ENCODE peak calls at places on chromosomes 4 and X, in four cellular contexts. W, A, Z and D are unnamed samples.

GRCh38 chrX:45714864-45715263 is 514.2 kb upstream of the DIPK2B start:
- DNase-seq in A (no peak), Z (no peak), W (no peak), D (no peak)

GRCh38 chr4:53854991-53855885 is 209.2 kb downstream of the CHIC2 start:
- DNase-seq in W (no peak), A (no peak), Z (no peak), D (no peak)

GRCh38 chr4:6404611-6405416 is 67.6 kb downstream of the PPP2R2C start:
- DNase-seq in Z (no peak), W (no peak), A (no peak), D (no peak)

GRCh38 chrX:19179389-19179788 is 57.1 kb upstream of the ADGRG2 start:
- DNase-seq in Z (no peak), W (no peak), A (no peak), D (no peak)

GRCh38 chrX:124406294-124407013 is 60.1 kb downstream of the SH2D1A start:
- DNase-seq in A (peak; percentile 65), W (peak; percentile 18), Z (peak; percentile 69), D (peak; percentile 87)

GRCh38 chr4:125891597-125892258 is 577.0 kb downstream of the FAT4 start:
- DNase-seq in A (no peak), Z (no peak), W (no peak), D (no peak)

GRCh38 chr4:6324999-6325790 is 55.5 kb downstream of the WFS1 start:
- DNase-seq in W (no peak), A (peak; percentile 44), Z (no peak), D (no peak)

GRCh38 chr4:73430188-73430587 is 5.8 kb upstream of the AFP start:
- DNase-seq in A (no peak), Z (no peak), W (no peak), D (no peak)

GRCh38 chr4:98327694-98328093 is 66.5 kb downstream of the RAP1GDS1 start:
- DNase-seq in A (no peak), Z (no peak), W (no peak), D (no peak)

GRCh38 chr4:836781-837301 is 10.9 kb upstream of the CPLX1 start:
- DNase-seq in A (no peak), W (no peak), Z (no peak), D (no peak)

GRCh38 chrX:70293621-70294020 is 3.7 kb downstream of the KIF4A start:
- DNase-seq in Z (no peak), A (no peak), W (no peak), D (no peak)

GRCh38 chr4:138291431-138291830 is 49.3 kb upstream of the SLC7A11 start:
- DNase-seq in Z (no peak), A (no peak), W (no peak), D (no peak)

GRCh38 chrX:129433461-129433860 is 89.8 kb downstream of the SMARCA1 start:
- DNase-seq in Z (no peak), A (no peak), W (no peak), D (no peak)

GRCh38 chr4:185311113-185311888 is 84.4 kb downstream of the LRP2BP start:
- DNase-seq in W (no peak), Z (no peak), A (no peak), D (no peak)

GRCh38 chr4:99861120-99861905 is 32.9 kb downstream of the LAMTOR3 start:
- DNase-seq in Z (no peak), A (peak; percentile 39), W (no peak), D (no peak)

GRCh38 chr4:6509587-6509986 is 37.2 kb upstream of the PPP2R2C start:
- DNase-seq in A (no peak), Z (no peak), W (no peak), D (peak; percentile 64)

GRCh38 chr4:52984469-52984868 is 122.4 kb downstream of the RASL11B start:
- DNase-seq in A (no peak), Z (no peak), W (no peak), D (no peak)

GRCh38 chrX:19121898-19122640 is at the start of gene ADGRG2:
- DNase-seq in Z (no peak), W (no peak), A (no peak), D (peak; percentile 85)

GRCh38 chr4:143482753-143483362 is 30.6 kb upstream of the SMARCA5 start:
- DNase-seq in A (no peak), Z (no peak), W (no peak), D (no peak)

GRCh38 chr4:184459413-184459812 is 14.9 kb downstream of the IRF2 start:
- DNase-seq in W (no peak), A (no peak), Z (no peak), D (no peak)

GRCh38 chrX:12972867-12973560 is 1.9 kb upstream of the TMSB4X start:
- DNase-seq in A (no peak), Z (no peak), W (no peak), D (no peak)

GRCh38 chr4:10496200-10496599 is 39.0 kb upstream of the ZNF518B start:
- DNase-seq in A (no peak), Z (no peak), W (no peak), D (no peak)

GRCh38 chr4:112075129-112075753 is 70.0 kb upstream of the FAM241A start:
- DNase-seq in W (no peak), Z (no peak), A (peak; percentile 36), D (no peak)

GRCh38 chrX:22395372-22395771 is 122.7 kb downstream of the CBLL2 start:
- DNase-seq in W (no peak), A (no peak), Z (no peak), D (no peak)

GRCh38 chr4:27398911-27399310 is 538.3 kb downstream of the STIM2 start:
- DNase-seq in W (no peak), Z (no peak), A (no peak), D (no peak)

GRCh38 chrX:3451566-3451965 is 105.1 kb upstream of the MXRA5 start:
- DNase-seq in Z (no peak), W (no peak), A (no peak), D (no peak)

GRCh38 chrX:531611-531936 is 99.0 kb upstream of the SHOX start:
- DNase-seq in Z (no peak), W (no peak), A (no peak), D (no peak)

GRCh38 chrX:39320165-39320564 is 518.9 kb downstream of the MID1IP1 start:
- DNase-seq in A (no peak), W (no peak), Z (peak; percentile 55), D (no peak)

GRCh38 chrX:133265331-133265730 is 47.2 kb upstream of the TFDP3 start:
- DNase-seq in Z (no peak), W (no peak), A (no peak), D (no peak)

GRCh38 chrX:153474266-153474665 is 3.9 kb upstream of the HAUS7 start:
- DNase-seq in A (no peak), Z (peak; percentile 63), W (no peak), D (no peak)